ENCODE peak calls at places on chromosomes 2 and 18, in eight cellular contexts. B, D, W, Z, T, K, J and X are unnamed samples.
A peak's percentile ranks its signal among the peaks of the same experiment; 100 is the strongest.

GRCh38 chr2:173644146-173644545 is 289.5 kb downstream of the CDCA7 start:
- DNase-seq in K (no peak), D (no peak), T (no peak), W (no peak), Z (no peak), B (no peak), J (no peak), X (no peak)

GRCh38 chr2:161373939-161374338 is 42.2 kb upstream of the TBR1 start:
- DNase-seq in B (no peak), W (no peak), Z (no peak), T (no peak), K (no peak), D (no peak), J (no peak), X (peak; percentile 7)

GRCh38 chr2:141075753-141076152 is 1055.1 kb downstream of the LRP1B start:
- DNase-seq in J (no peak), T (no peak), D (no peak), Z (no peak), B (no peak), K (no peak), W (no peak), X (no peak)

GRCh38 chr2:121596221-121597080 is 52.8 kb downstream of the CLASP1 start:
- DNase-seq in Z (peak; percentile 41), T (peak; percentile 91), B (peak; percentile 60), J (no peak), D (peak; percentile 65), W (peak; percentile 33), K (peak; percentile 79), X (peak; percentile 71)

GRCh38 chr2:205043285-205043684 is 498.0 kb downstream of the PARD3B start:
- DNase-seq in Z (no peak), D (no peak), W (no peak), K (no peak), B (no peak), T (no peak), J (no peak), X (no peak)

GRCh38 chr18:35029103-35029502 is 12.1 kb upstream of the MAPRE2 start:
- DNase-seq in D (no peak), B (no peak), K (no peak), Z (no peak), T (no peak), W (no peak), J (no peak), X (no peak)

GRCh38 chr18:57409650-57410049 is 25.5 kb upstream of the ONECUT2 start:
- DNase-seq in D (no peak), J (no peak), T (no peak), Z (no peak), B (no peak), W (no peak), K (no peak), X (no peak)

GRCh38 chr18:55642191-55642590 is 54.2 kb upstream of the TCF4 start:
- DNase-seq in B (no peak), J (no peak), T (no peak), K (no peak), D (no peak), W (no peak), Z (no peak), X (no peak)